ENCODE peak calls at places on chromosome 15, in six cellular contexts. Y is GM20000, J is MCF 10A, B is H7, N is kidney epithelial cell, U is choroid plexus epithelial cell. I is an unnamed sample.

GRCh38 chr15:32652178-32652577 is 10.7 kb downstream of the SCG5 start:
- DNase-seq in B (no peak), U (no peak), J (no peak), Y (no peak), N (no peak), I (no peak)

GRCh38 chr15:50148362-50148963 is 29.4 kb upstream of the ATP8B4 start:
- DNase-seq in U (peak), N (no peak), Y (no peak), B (peak), J (peak), I (peak)

GRCh38 chr15:65328506-65329297 is 24.2 kb downstream of the RNU5B-1 start:
- DNase-seq in B (peak), N (no peak), Y (peak), U (no peak), J (no peak), I (no peak)

GRCh38 chr15:64387562-64388168 is at the start of gene TRIP4:
- DNase-seq in B (peak), J (peak), N (peak), U (peak), Y (peak), I (peak)

GRCh38 chr15:50049871-50050270 is 69.2 kb downstream of the ATP8B4 start:
- DNase-seq in Y (no peak), N (no peak), J (no peak), B (no peak), U (peak), I (peak)

GRCh38 chr15:54345301-54345700 is 367.1 kb downstream of the UNC13C start:
- DNase-seq in U (no peak), J (no peak), B (no peak), Y (no peak), N (no peak), I (no peak)

GRCh38 chr15:64828985-64829384 is 3.5 kb upstream of the PIF1 start:
- DNase-seq in N (no peak), U (no peak), J (no peak), Y (no peak), B (no peak), I (no peak)

GRCh38 chr15:39455502-39455991 is 125.3 kb upstream of the THBS1 start:
- DNase-seq in U (peak), Y (no peak), B (no peak), J (peak), N (no peak), I (peak)

GRCh38 chr15:78873796-78874761 is 1.4 kb downstream of the MORF4L1 start:
- DNase-seq in B (no peak), U (peak), J (no peak), Y (no peak), N (no peak), I (no peak)

GRCh38 chr15:49134683-49135341 is 20.6 kb downstream of the COPS2 start:
- DNase-seq in Y (no peak), U (peak), B (no peak), J (no peak), N (no peak), I (no peak)

GRCh38 chr15:64622410-64623260 is 152.8 kb downstream of the RBPMS2 start:
- DNase-seq in U (no peak), J (no peak), N (no peak), Y (peak), B (no peak), I (no peak)

GRCh38 chr15:34239151-34239761 is 14.4 kb downstream of the EMC4 start:
- DNase-seq in J (peak), N (peak), B (no peak), U (peak), Y (peak), I (peak)

GRCh38 chr15:40477703-40478269 is 7.0 kb downstream of the CHST14 start:
- DNase-seq in N (no peak), B (peak), Y (no peak), U (no peak), J (no peak), I (no peak)